ENCODE peak calls at places on chromosomes 16 and 17, in eight cellular contexts. One of them, this sample, is unnamed.

GRCh38 chr16:2770057-2770780 is 6.9 kb downstream of the ELOB start:
- DNase-seq in astrocyte of the spinal cord: no peak
- DNase-seq in ascending aorta: no peak
- DNase-seq in epithelial cell of proximal tubule: no peak
- DNase-seq in PC-9: peak
- DNase-seq in dorsolateral prefrontal cortex: peak
- DNase-seq in CD4-positive, alpha-beta T cell: no peak
- DNase-seq in foreskin fibroblast: no peak
- DNase-seq in this sample: no peak

GRCh38 chr16:49992825-49993224 is 32.2 kb upstream of the CNEP1R1 start:
- DNase-seq in PC-9: no peak
- DNase-seq in dorsolateral prefrontal cortex: no peak
- DNase-seq in foreskin fibroblast: no peak
- DNase-seq in CD4-positive, alpha-beta T cell: no peak
- DNase-seq in ascending aorta: no peak
- DNase-seq in astrocyte of the spinal cord: no peak
- DNase-seq in epithelial cell of proximal tubule: no peak
- DNase-seq in this sample: no peak

GRCh38 chr17:7393613-7394451 is 493 bp downstream of the PLSCR3 start:
- DNase-seq in PC-9: peak
- DNase-seq in foreskin fibroblast: no peak
- DNase-seq in CD4-positive, alpha-beta T cell: peak
- DNase-seq in epithelial cell of proximal tubule: no peak
- DNase-seq in ascending aorta: no peak
- DNase-seq in dorsolateral prefrontal cortex: no peak
- DNase-seq in astrocyte of the spinal cord: no peak
- DNase-seq in this sample: no peak

GRCh38 chr16:53159781-53160436 is 105.1 kb downstream of the CHD9 start:
- DNase-seq in PC-9: no peak
- DNase-seq in foreskin fibroblast: peak
- DNase-seq in CD4-positive, alpha-beta T cell: no peak
- DNase-seq in ascending aorta: no peak
- DNase-seq in epithelial cell of proximal tubule: no peak
- DNase-seq in dorsolateral prefrontal cortex: no peak
- DNase-seq in astrocyte of the spinal cord: peak
- DNase-seq in this sample: no peak

GRCh38 chr16:4352843-4353242 is 1.7 kb upstream of the PAM16 start:
- DNase-seq in astrocyte of the spinal cord: no peak
- DNase-seq in epithelial cell of proximal tubule: no peak
- DNase-seq in PC-9: no peak
- DNase-seq in dorsolateral prefrontal cortex: no peak
- DNase-seq in CD4-positive, alpha-beta T cell: no peak
- DNase-seq in foreskin fibroblast: no peak
- DNase-seq in ascending aorta: no peak
- DNase-seq in this sample: no peak

GRCh38 chr17:82092995-82093751 is 4.9 kb downstream of the FASN start:
- DNase-seq in dorsolateral prefrontal cortex: no peak
- DNase-seq in PC-9: no peak
- DNase-seq in astrocyte of the spinal cord: no peak
- DNase-seq in ascending aorta: no peak
- DNase-seq in CD4-positive, alpha-beta T cell: no peak
- DNase-seq in epithelial cell of proximal tubule: no peak
- DNase-seq in foreskin fibroblast: no peak
- DNase-seq in this sample: no peak

GRCh38 chr17:77420804-77421634 is 280.2 kb downstream of the SEC14L1 start:
- DNase-seq in astrocyte of the spinal cord: peak
- DNase-seq in epithelial cell of proximal tubule: no peak
- DNase-seq in CD4-positive, alpha-beta T cell: peak
- DNase-seq in dorsolateral prefrontal cortex: no peak
- DNase-seq in foreskin fibroblast: peak
- DNase-seq in PC-9: peak
- DNase-seq in ascending aorta: no peak
- DNase-seq in this sample: no peak

GRCh38 chr17:79545251-79546005 is 65.4 kb downstream of the RBFOX3 start:
- DNase-seq in CD4-positive, alpha-beta T cell: no peak
- DNase-seq in dorsolateral prefrontal cortex: no peak
- DNase-seq in foreskin fibroblast: no peak
- DNase-seq in astrocyte of the spinal cord: no peak
- DNase-seq in epithelial cell of proximal tubule: no peak
- DNase-seq in ascending aorta: no peak
- DNase-seq in PC-9: no peak
- DNase-seq in this sample: no peak

GRCh38 chr16:11315499-11315898 is 29.8 kb upstream of the RMI2 start:
- DNase-seq in epithelial cell of proximal tubule: no peak
- DNase-seq in PC-9: peak
- DNase-seq in dorsolateral prefrontal cortex: no peak
- DNase-seq in CD4-positive, alpha-beta T cell: no peak
- DNase-seq in astrocyte of the spinal cord: peak
- DNase-seq in foreskin fibroblast: no peak
- DNase-seq in ascending aorta: no peak
- DNase-seq in this sample: no peak

GRCh38 chr16:11318817-11319216 is 26.4 kb upstream of the RMI2 start:
- DNase-seq in ascending aorta: no peak
- DNase-seq in dorsolateral prefrontal cortex: no peak
- DNase-seq in astrocyte of the spinal cord: no peak
- DNase-seq in CD4-positive, alpha-beta T cell: no peak
- DNase-seq in foreskin fibroblast: no peak
- DNase-seq in epithelial cell of proximal tubule: no peak
- DNase-seq in PC-9: no peak
- DNase-seq in this sample: no peak

GRCh38 chr16:11314309-11314894 is 30.9 kb upstream of the RMI2 start:
- DNase-seq in foreskin fibroblast: no peak
- DNase-seq in dorsolateral prefrontal cortex: no peak
- DNase-seq in astrocyte of the spinal cord: no peak
- DNase-seq in PC-9: no peak
- DNase-seq in epithelial cell of proximal tubule: no peak
- DNase-seq in ascending aorta: no peak
- DNase-seq in CD4-positive, alpha-beta T cell: no peak
- DNase-seq in this sample: no peak

GRCh38 chr16:11313493-11314308 is 31.6 kb upstream of the RMI2 start:
- DNase-seq in foreskin fibroblast: no peak
- DNase-seq in PC-9: no peak
- DNase-seq in CD4-positive, alpha-beta T cell: no peak
- DNase-seq in dorsolateral prefrontal cortex: no peak
- DNase-seq in astrocyte of the spinal cord: no peak
- DNase-seq in ascending aorta: no peak
- DNase-seq in epithelial cell of proximal tubule: no peak
- DNase-seq in this sample: no peak

DNA sequence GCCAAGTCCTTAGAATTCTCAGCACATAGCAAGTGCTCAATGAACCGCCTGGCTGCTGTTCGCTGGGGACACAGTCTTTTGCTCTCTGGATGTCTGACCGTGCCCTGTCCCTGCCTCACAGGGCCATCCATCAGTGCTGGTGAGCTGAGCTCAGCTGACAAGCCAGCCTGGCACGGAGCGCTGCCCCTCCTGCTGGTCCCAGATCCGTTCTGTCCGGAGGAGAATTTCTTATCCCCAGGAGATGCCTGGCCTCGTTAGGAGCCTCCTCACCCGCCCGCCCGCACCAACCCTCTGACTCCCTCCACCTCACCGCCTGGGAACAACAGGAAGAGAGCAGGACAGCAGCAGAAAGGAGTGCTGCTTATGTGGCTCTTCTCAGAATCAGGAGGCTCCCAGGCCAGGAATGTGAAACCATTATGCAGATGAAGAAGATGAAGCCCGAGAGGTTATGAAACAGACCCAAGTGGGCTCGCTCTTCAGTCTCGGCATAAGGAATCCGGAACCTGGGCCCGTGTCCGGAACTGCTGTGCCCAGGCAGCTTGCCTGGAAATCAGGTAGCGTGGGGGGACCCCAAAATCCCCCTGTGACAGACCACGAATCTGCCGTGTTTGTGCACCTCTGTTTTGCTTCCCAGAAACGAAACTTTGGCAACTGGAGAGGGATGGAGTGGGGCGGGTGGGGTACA is 28.8 kb upstream of the RMI2 start:
- DNase-seq in PC-9: no peak
- DNase-seq in astrocyte of the spinal cord: peak
- DNase-seq in CD4-positive, alpha-beta T cell: no peak
- DNase-seq in foreskin fibroblast: no peak
- DNase-seq in ascending aorta: no peak
- DNase-seq in dorsolateral prefrontal cortex: no peak
- DNase-seq in epithelial cell of proximal tubule: no peak
- DNase-seq in this sample: no peak
- TF ChIP-seq CTCF in PC-9: no peak
- TF ChIP-seq CTCF in astrocyte of the spinal cord: no peak
- TF ChIP-seq CTCF in CD4-positive, alpha-beta T cell: no peak
- TF ChIP-seq CTCF in foreskin fibroblast: no peak
- TF ChIP-seq CTCF in ascending aorta: no peak
- TF ChIP-seq CTCF in dorsolateral prefrontal cortex: no peak
- TF ChIP-seq CTCF in epithelial cell of proximal tubule: no peak
- TF ChIP-seq CTCF in this sample: no peak

DNA sequence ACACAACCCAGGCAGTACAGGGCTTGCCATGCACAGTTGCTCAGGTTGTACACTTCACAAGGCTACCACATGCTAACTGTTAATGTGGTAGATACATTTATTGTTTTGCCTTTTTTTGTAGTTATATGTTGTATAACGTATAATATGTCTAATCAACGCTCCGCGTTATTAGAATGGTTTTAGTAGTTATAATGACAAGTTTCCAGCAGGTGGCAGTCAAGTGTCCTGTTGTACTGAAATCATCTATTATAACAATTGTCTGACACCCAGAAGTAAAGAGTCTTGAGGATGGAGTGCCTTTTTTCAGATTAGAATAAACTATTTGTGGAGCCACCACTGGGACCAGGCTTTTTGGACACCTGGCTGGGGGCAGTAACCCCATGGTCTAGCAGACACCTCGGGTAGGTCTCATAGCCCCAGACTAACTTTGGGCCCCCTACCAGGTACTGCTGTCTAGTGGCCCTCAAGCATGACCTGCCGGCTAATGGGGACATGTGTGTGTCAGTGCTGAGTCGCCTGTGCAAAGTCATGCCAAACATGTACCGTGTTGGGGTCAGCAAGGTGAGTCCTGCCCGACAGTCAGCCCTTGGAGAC is 32.8 kb downstream of the MYO15A start:
- DNase-seq in dorsolateral prefrontal cortex: no peak
- DNase-seq in epithelial cell of proximal tubule: no peak
- DNase-seq in foreskin fibroblast: peak
- DNase-seq in CD4-positive, alpha-beta T cell: no peak
- DNase-seq in ascending aorta: no peak
- DNase-seq in astrocyte of the spinal cord: peak
- DNase-seq in PC-9: peak
- DNase-seq in this sample: no peak
- TF ChIP-seq CTCF in dorsolateral prefrontal cortex: peak
- TF ChIP-seq CTCF in epithelial cell of proximal tubule: peak
- TF ChIP-seq CTCF in foreskin fibroblast: peak
- TF ChIP-seq CTCF in CD4-positive, alpha-beta T cell: peak
- TF ChIP-seq CTCF in ascending aorta: peak
- TF ChIP-seq CTCF in astrocyte of the spinal cord: peak
- TF ChIP-seq CTCF in PC-9: peak
- TF ChIP-seq CTCF in this sample: no peak

GRCh38 chr16:71628810-71629209 is 2.8 kb downstream of the MARVELD3 start:
- DNase-seq in PC-9: no peak
- DNase-seq in foreskin fibroblast: no peak
- DNase-seq in epithelial cell of proximal tubule: no peak
- DNase-seq in astrocyte of the spinal cord: peak
- DNase-seq in CD4-positive, alpha-beta T cell: no peak
- DNase-seq in ascending aorta: no peak
- DNase-seq in dorsolateral prefrontal cortex: no peak
- DNase-seq in this sample: no peak

GRCh38 chr16:71625113-71625850 is 702 bp upstream of the MARVELD3 start:
- DNase-seq in PC-9: no peak
- DNase-seq in dorsolateral prefrontal cortex: no peak
- DNase-seq in epithelial cell of proximal tubule: no peak
- DNase-seq in ascending aorta: no peak
- DNase-seq in CD4-positive, alpha-beta T cell: no peak
- DNase-seq in astrocyte of the spinal cord: no peak
- DNase-seq in foreskin fibroblast: no peak
- DNase-seq in this sample: no peak

GRCh38 chr16:71627631-71628236 is 1.8 kb downstream of the MARVELD3 start:
- DNase-seq in epithelial cell of proximal tubule: no peak
- DNase-seq in dorsolateral prefrontal cortex: no peak
- DNase-seq in foreskin fibroblast: no peak
- DNase-seq in CD4-positive, alpha-beta T cell: no peak
- DNase-seq in ascending aorta: no peak
- DNase-seq in astrocyte of the spinal cord: no peak
- DNase-seq in PC-9: no peak
- DNase-seq in this sample: no peak

GRCh38 chr16:71626858-71627213 is 852 bp downstream of the MARVELD3 start:
- DNase-seq in epithelial cell of proximal tubule: no peak
- DNase-seq in ascending aorta: no peak
- DNase-seq in dorsolateral prefrontal cortex: no peak
- DNase-seq in astrocyte of the spinal cord: no peak
- DNase-seq in PC-9: peak
- DNase-seq in foreskin fibroblast: no peak
- DNase-seq in CD4-positive, alpha-beta T cell: no peak
- DNase-seq in this sample: no peak

DNA sequence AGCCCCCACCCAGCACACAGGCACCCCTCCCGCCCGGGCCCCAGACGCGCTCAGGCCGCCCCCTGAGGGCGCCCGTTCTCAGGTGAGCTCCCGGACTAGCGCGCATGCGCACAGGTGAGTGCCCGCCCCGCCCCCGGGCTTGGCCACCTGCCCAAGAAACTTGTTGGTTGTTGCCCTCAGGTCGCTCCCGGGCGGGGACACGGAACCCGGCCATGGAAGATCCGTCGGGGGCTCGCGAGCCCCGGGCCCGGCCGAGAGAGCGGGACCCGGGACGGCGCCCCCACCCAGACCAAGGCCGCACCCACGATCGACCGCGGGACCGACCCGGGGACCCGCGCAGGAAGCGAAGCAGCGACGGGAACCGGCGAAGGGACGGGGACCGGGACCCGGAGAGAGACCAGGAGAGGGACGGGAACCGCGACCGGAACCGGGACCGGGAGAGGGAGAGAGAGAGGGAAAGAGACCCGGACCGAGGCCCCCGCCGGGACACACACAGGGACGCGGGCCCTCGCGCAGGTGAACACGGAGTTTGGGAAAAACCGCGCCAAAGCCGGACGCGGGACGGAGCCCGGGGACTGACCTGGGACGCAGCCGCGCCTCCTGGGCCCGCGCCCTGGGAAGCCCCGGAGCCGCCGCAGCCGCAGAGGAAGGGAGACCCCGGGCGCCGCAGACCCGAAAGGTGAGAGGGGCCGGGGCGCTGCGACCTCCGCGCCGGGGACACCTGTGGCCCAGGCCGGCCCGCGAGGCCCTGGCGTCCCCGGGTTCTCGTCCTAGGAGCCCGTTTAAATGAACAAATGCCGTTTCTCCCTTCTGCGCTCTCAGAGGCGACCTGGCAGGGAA is at the start of gene MARVELD3:
- DNase-seq in astrocyte of the spinal cord: no peak
- DNase-seq in epithelial cell of proximal tubule: no peak
- DNase-seq in foreskin fibroblast: no peak
- DNase-seq in dorsolateral prefrontal cortex: no peak
- DNase-seq in PC-9: peak
- DNase-seq in ascending aorta: peak
- DNase-seq in CD4-positive, alpha-beta T cell: peak
- DNase-seq in this sample: no peak
- TF ChIP-seq CTCF in astrocyte of the spinal cord: no peak
- TF ChIP-seq CTCF in epithelial cell of proximal tubule: no peak
- TF ChIP-seq CTCF in foreskin fibroblast: no peak
- TF ChIP-seq CTCF in dorsolateral prefrontal cortex: no peak
- TF ChIP-seq CTCF in PC-9: no peak
- TF ChIP-seq CTCF in ascending aorta: no peak
- TF ChIP-seq CTCF in CD4-positive, alpha-beta T cell: no peak
- TF ChIP-seq CTCF in this sample: no peak

DNA sequence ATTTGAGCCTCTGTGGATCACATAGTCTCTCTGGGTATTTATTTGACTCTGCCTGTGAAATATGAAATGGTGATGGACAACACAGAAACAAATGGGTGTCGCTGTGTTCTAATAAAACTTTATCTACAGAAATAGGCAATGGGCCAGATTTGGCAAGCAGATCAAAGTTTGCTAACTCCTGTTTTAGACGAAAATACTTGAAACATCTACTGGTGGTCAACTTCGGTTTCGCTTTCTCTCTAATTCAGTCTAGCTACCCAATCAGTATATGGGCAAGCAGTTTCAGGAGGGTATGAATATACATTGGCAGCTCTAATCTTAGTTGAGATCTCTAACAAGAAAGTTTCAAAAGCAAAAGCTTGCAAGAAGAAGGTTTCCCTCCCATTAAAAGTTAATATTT is 60.1 kb upstream of the DYNLRB2 start:
- DNase-seq in CD4-positive, alpha-beta T cell: no peak
- DNase-seq in astrocyte of the spinal cord: no peak
- DNase-seq in epithelial cell of proximal tubule: no peak
- DNase-seq in PC-9: no peak
- DNase-seq in dorsolateral prefrontal cortex: no peak
- DNase-seq in foreskin fibroblast: no peak
- DNase-seq in ascending aorta: no peak
- DNase-seq in this sample: no peak
- TF ChIP-seq CTCF in CD4-positive, alpha-beta T cell: no peak
- TF ChIP-seq CTCF in astrocyte of the spinal cord: no peak
- TF ChIP-seq CTCF in epithelial cell of proximal tubule: no peak
- TF ChIP-seq CTCF in PC-9: no peak
- TF ChIP-seq CTCF in dorsolateral prefrontal cortex: no peak
- TF ChIP-seq CTCF in foreskin fibroblast: no peak
- TF ChIP-seq CTCF in ascending aorta: no peak
- TF ChIP-seq CTCF in this sample: no peak